ENCODE peak calls at places on chromosomes 7 and 10, in eight cellular contexts. One of them, this sample, is unnamed.

GRCh38 chr7:141097430-141097829 is 23.6 kb downstream of the TMEM178B start:
- DNase-seq in NCI-H2171 treated with DMSO at 0.1 percent for 48 hours: no peak
- DNase-seq in Calu3: no peak
- DNase-seq in HEK293T: no peak
- DNase-seq in neural progenitor cell: peak; percentile 63
- DNase-seq in sciatic nerve: no peak
- DNase-seq in ELF-1: no peak
- DNase-seq in HuH-7: no peak
- DNase-seq in this sample: no peak

GRCh38 chr7:116553168-116553567 is 28.3 kb downstream of the CAV1 start:
- DNase-seq in NCI-H2171 treated with DMSO at 0.1 percent for 48 hours: no peak
- DNase-seq in Calu3: no peak
- DNase-seq in HEK293T: no peak
- DNase-seq in neural progenitor cell: no peak
- DNase-seq in sciatic nerve: no peak
- DNase-seq in ELF-1: no peak
- DNase-seq in HuH-7: no peak
- DNase-seq in this sample: no peak

GRCh38 chr10:86899670-86900276 is 57.6 kb downstream of the MMRN2 start:
- DNase-seq in NCI-H2171 treated with DMSO at 0.1 percent for 48 hours: no peak
- DNase-seq in Calu3: peak; percentile 58
- DNase-seq in HEK293T: peak; percentile 55
- DNase-seq in neural progenitor cell: peak; percentile 75
- DNase-seq in sciatic nerve: peak; percentile 76
- DNase-seq in ELF-1: peak; percentile 41
- DNase-seq in HuH-7: peak; percentile 42
- DNase-seq in this sample: peak; percentile 86

GRCh38 chr7:30206466-30206865 is 71.7 kb downstream of the MTURN start:
- DNase-seq in NCI-H2171 treated with DMSO at 0.1 percent for 48 hours: peak; percentile 80
- DNase-seq in Calu3: peak; percentile 81
- DNase-seq in HEK293T: no peak
- DNase-seq in neural progenitor cell: peak; percentile 38
- DNase-seq in sciatic nerve: no peak
- DNase-seq in ELF-1: peak; percentile 18
- DNase-seq in HuH-7: no peak
- DNase-seq in this sample: no peak

GRCh38 chr10:34397324-34397723 is 417.8 kb downstream of the PARD3 start:
- DNase-seq in NCI-H2171 treated with DMSO at 0.1 percent for 48 hours: no peak
- DNase-seq in Calu3: no peak
- DNase-seq in HEK293T: no peak
- DNase-seq in neural progenitor cell: no peak
- DNase-seq in sciatic nerve: no peak
- DNase-seq in ELF-1: no peak
- DNase-seq in HuH-7: no peak
- DNase-seq in this sample: no peak

GRCh38 chr7:55074008-55074499 is 55.2 kb downstream of the EGFR start:
- DNase-seq in NCI-H2171 treated with DMSO at 0.1 percent for 48 hours: no peak
- DNase-seq in Calu3: peak; percentile 93
- DNase-seq in HEK293T: peak; percentile 25
- DNase-seq in neural progenitor cell: no peak
- DNase-seq in sciatic nerve: no peak
- DNase-seq in ELF-1: peak; percentile 62
- DNase-seq in HuH-7: peak; percentile 64
- DNase-seq in this sample: peak; percentile 81

GRCh38 chr10:125562737-125563136 is 120.2 kb downstream of the TEX36 start:
- DNase-seq in NCI-H2171 treated with DMSO at 0.1 percent for 48 hours: no peak
- DNase-seq in Calu3: no peak
- DNase-seq in HEK293T: peak; percentile 40
- DNase-seq in neural progenitor cell: no peak
- DNase-seq in sciatic nerve: no peak
- DNase-seq in ELF-1: peak; percentile 20
- DNase-seq in HuH-7: no peak
- DNase-seq in this sample: no peak

GRCh38 chr10:43923328-43923727 is 274.6 kb upstream of the ZNF32 start:
- DNase-seq in NCI-H2171 treated with DMSO at 0.1 percent for 48 hours: no peak
- DNase-seq in Calu3: no peak
- DNase-seq in HEK293T: no peak
- DNase-seq in neural progenitor cell: no peak
- DNase-seq in sciatic nerve: no peak
- DNase-seq in ELF-1: no peak
- DNase-seq in HuH-7: no peak
- DNase-seq in this sample: no peak

GRCh38 chr10:14382022-14382421 is 51.3 kb upstream of the FRMD4A start:
- DNase-seq in NCI-H2171 treated with DMSO at 0.1 percent for 48 hours: no peak
- DNase-seq in Calu3: peak; percentile 22
- DNase-seq in HEK293T: no peak
- DNase-seq in neural progenitor cell: no peak
- DNase-seq in sciatic nerve: no peak
- DNase-seq in ELF-1: no peak
- DNase-seq in HuH-7: no peak
- DNase-seq in this sample: no peak

GRCh38 chr7:101162551-101163280 is 2.7 kb downstream of the VGF start:
- DNase-seq in NCI-H2171 treated with DMSO at 0.1 percent for 48 hours: peak; percentile 66
- DNase-seq in Calu3: peak; percentile 55
- DNase-seq in HEK293T: peak; percentile 61
- DNase-seq in neural progenitor cell: peak; percentile 84
- DNase-seq in sciatic nerve: no peak
- DNase-seq in ELF-1: peak; percentile 76
- DNase-seq in HuH-7: no peak
- DNase-seq in this sample: no peak

GRCh38 chr7:38840736-38841460 is 68.1 kb downstream of the VPS41 start:
- DNase-seq in NCI-H2171 treated with DMSO at 0.1 percent for 48 hours: no peak
- DNase-seq in Calu3: no peak
- DNase-seq in HEK293T: no peak
- DNase-seq in neural progenitor cell: no peak
- DNase-seq in sciatic nerve: no peak
- DNase-seq in ELF-1: no peak
- DNase-seq in HuH-7: no peak
- DNase-seq in this sample: no peak

GRCh38 chr10:73772280-73773151 is 9.3 kb upstream of the CHCHD1 start:
- DNase-seq in NCI-H2171 treated with DMSO at 0.1 percent for 48 hours: peak; percentile 53
- DNase-seq in Calu3: peak; percentile 82
- DNase-seq in HEK293T: peak; percentile 63
- DNase-seq in neural progenitor cell: peak; percentile 86
- DNase-seq in sciatic nerve: peak; percentile 87
- DNase-seq in ELF-1: peak; percentile 75
- DNase-seq in HuH-7: peak; percentile 43
- DNase-seq in this sample: peak; percentile 90

This sample was measured in sigmoid colon.